ENCODE peak calls at places on chromosomes 4 and X, in nine cellular contexts. U is astrocyte, P is WTC11, V is astrocyte of the spinal cord, K is ovary, G is fibroblast of lung, Y is psoas muscle, S is mucosa of descending colon, Z is dorsolateral prefrontal cortex. C is an unnamed sample.

GRCh38 chr4:93199492-93199891 is 629.1 kb upstream of the ATOH1 start:
- DNase-seq in U (peak; percentile 8), P (peak; percentile 23), V (peak; percentile 61), K (no peak), G (peak; percentile 65), Y (no peak), S (no peak), Z (no peak), C (no peak)

GRCh38 chrX:151177141-151178027 is 1.0 kb downstream of the GPR50 start:
- DNase-seq in U (no peak), P (peak; percentile 54), V (no peak), K (no peak), G (no peak), Y (no peak), S (no peak), Z (no peak), C (peak; percentile 84)

GRCh38 chrX:39242187-39242586 is 440.9 kb downstream of the MID1IP1 start:
- DNase-seq in U (peak; percentile 1), P (peak; percentile 11), V (no peak), K (no peak), G (peak; percentile 6), Y (no peak), S (peak; percentile 71), Z (no peak), C (no peak)

GRCh38 chrX:22662776-22663175 is 337.0 kb upstream of the DDX53 start:
- DNase-seq in U (no peak), P (no peak), V (no peak), K (no peak), G (no peak), Y (no peak), S (no peak), Z (no peak), C (no peak)

GRCh38 chr4:146900295-146900694 is 45.4 kb downstream of the TTC29 start:
- DNase-seq in U (no peak), P (no peak), V (no peak), K (no peak), G (no peak), Y (no peak), S (no peak), Z (no peak), C (no peak)

GRCh38 chr4:37970702-37971101 is 10.5 kb downstream of the PTTG2 start:
- DNase-seq in U (peak; percentile 66), P (peak; percentile 38), V (peak; percentile 37), K (no peak), G (peak; percentile 21), Y (peak; percentile 81), S (peak; percentile 85), Z (no peak), C (no peak)

GRCh38 chr4:17817027-17817426 is 6.2 kb downstream of the NCAPG start:
- DNase-seq in U (peak; percentile 62), P (no peak), V (peak; percentile 81), K (no peak), G (peak; percentile 87), Y (no peak), S (peak; percentile 12), Z (no peak), C (no peak)

GRCh38 chrX:132120913-132121312 is 6.9 kb downstream of the FRMD7 start:
- DNase-seq in U (no peak), P (no peak), V (no peak), K (no peak), G (no peak), Y (no peak), S (no peak), Z (no peak), C (no peak)

GRCh38 chrX:154096140-154097002 is 1.1 kb downstream of the MECP2 start:
- DNase-seq in U (peak; percentile 45), P (no peak), V (peak; percentile 25), K (peak; percentile 28), G (peak; percentile 13), Y (peak; percentile 19), S (peak; percentile 19), Z (peak; percentile 5), C (no peak)

GRCh38 chrX:23901065-23901464 is 6.7 kb downstream of the APOO start:
- DNase-seq in U (peak; percentile 84), P (no peak), V (peak; percentile 69), K (no peak), G (peak; percentile 46), Y (no peak), S (no peak), Z (no peak), C (no peak)

GRCh38 chr4:76740192-76740591 is 157.8 kb downstream of the SOWAHB start:
- DNase-seq in U (no peak), P (no peak), V (no peak), K (no peak), G (no peak), Y (no peak), S (no peak), Z (no peak), C (no peak)

GRCh38 chr4:1593881-1594345 is 90.2 kb downstream of the FAM53A start:
- DNase-seq in U (no peak), P (no peak), V (no peak), K (no peak), G (no peak), Y (no peak), S (no peak), Z (no peak), C (no peak)

GRCh38 chr4:178306565-178306964 is 864.3 kb upstream of the AGA start:
- DNase-seq in U (peak; percentile 40), P (no peak), V (peak; percentile 30), K (no peak), G (peak; percentile 73), Y (no peak), S (no peak), Z (no peak), C (no peak)

GRCh38 chr4:97123573-97123972 is 1019.7 kb downstream of the STPG2 start:
- DNase-seq in U (no peak), P (no peak), V (no peak), K (no peak), G (no peak), Y (no peak), S (no peak), Z (no peak), C (no peak)

GRCh38 chrX:134670241-134670811 is 12.1 kb upstream of the PLAC1 start:
- DNase-seq in U (peak; percentile 89), P (no peak), V (peak; percentile 79), K (no peak), G (peak; percentile 66), Y (peak; percentile 12), S (no peak), Z (no peak), C (no peak)

GRCh38 chrX:10795721-10796120 is 175.3 kb upstream of the MID1 start:
- DNase-seq in U (peak; percentile 6), P (no peak), V (no peak), K (no peak), G (no peak), Y (no peak), S (peak; percentile 1), Z (no peak), C (no peak)

GRCh38 chrX:13906103-13906502 is 89.2 kb upstream of the GPM6B start:
- DNase-seq in U (no peak), P (no peak), V (no peak), K (no peak), G (peak; percentile 39), Y (no peak), S (no peak), Z (peak; percentile 42), C (no peak)

GRCh38 chrX:64204252-64204651 is 1.3 kb downstream of the AMER1 start:
- DNase-seq in U (no peak), P (peak; percentile 10), V (peak; percentile 1), K (peak; percentile 52), G (peak; percentile 8), Y (peak; percentile 32), S (peak; percentile 8), Z (peak; percentile 11), C (no peak)

GRCh38 chrX:138034136-138034535 is 468.2 kb downstream of the ZIC3 start:
- DNase-seq in U (no peak), P (no peak), V (peak; percentile 4), K (no peak), G (no peak), Y (no peak), S (no peak), Z (no peak), C (no peak)
- TF ChIP-seq CTCF in U (no peak), P (no peak), V (peak; percentile 11), K (no peak), G (no peak), Y (no peak), S (no peak), Z (no peak), C (no peak)

DNA sequence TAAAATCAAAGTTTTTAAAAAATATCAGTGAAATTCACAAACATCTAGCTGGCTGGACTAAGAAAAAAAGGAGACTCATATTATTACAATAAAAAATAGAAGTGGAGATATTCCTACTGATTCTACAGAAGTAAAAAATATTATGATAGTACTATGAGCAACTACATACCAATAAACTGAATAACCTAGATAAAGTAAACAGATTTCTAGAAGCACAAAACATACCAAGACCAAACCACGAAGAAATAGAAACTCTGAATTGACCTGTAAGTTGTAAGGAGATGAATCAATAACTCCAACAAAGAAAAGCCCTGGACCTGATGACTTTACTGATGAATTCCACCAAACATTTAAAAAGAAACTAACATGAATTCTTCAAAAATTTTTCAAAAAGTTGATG is 867.3 kb downstream of the PCDH18 start:
- DNase-seq in U (no peak), P (no peak), V (peak; percentile 16), K (no peak), G (peak; percentile 14), Y (no peak), S (no peak), Z (no peak), C (no peak)
- TF ChIP-seq CTCF in U (no peak), P (no peak), V (no peak), K (no peak), G (no peak), Y (no peak), S (no peak), Z (no peak), C (no peak)

GRCh38 chr4:103892616-103893015 is 172.8 kb upstream of the TACR3 start:
- DNase-seq in U (peak; percentile 0), P (no peak), V (no peak), K (no peak), G (no peak), Y (no peak), S (no peak), Z (no peak), C (no peak)

DNA sequence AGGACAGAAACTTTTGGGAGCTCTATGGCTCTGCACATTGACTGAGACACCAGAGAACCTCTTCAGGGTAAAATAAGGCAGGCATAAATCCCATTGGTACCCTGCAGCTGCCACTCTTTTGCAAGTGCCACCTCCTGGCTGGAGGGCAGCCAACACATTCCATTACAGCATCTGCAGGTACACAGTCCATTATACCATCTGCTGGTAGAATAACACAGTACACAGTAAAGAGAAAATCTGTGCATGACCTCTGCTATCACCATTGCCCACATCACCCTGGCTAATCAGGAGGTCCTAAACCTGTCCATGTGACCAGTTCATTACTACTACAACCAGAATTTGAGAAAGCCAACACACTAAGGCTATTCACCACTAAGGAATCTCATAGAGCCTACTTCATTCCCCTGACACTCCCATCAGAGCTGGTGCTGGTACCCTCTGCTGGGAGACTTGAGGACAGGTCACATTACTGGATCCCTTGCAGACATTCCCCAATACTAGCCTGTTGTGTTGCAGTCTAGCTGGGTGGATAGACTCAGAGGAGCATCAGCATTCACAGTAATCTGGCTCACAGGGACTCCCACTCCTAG is 176.2 kb upstream of the TACR3 start:
- DNase-seq in U (no peak), P (no peak), V (no peak), K (no peak), G (no peak), Y (no peak), S (no peak), Z (no peak), C (no peak)
- TF ChIP-seq CTCF in U (no peak), P (no peak), V (no peak), K (no peak), G (no peak), Y (no peak), S (no peak), Z (no peak), C (no peak)

GRCh38 chr4:140158234-140159030 is 4.4 kb upstream of the MAML3 start:
- DNase-seq in U (peak; percentile 31), P (no peak), V (peak; percentile 76), K (no peak), G (peak; percentile 90), Y (no peak), S (peak; percentile 79), Z (no peak), C (no peak)
- TF ChIP-seq CTCF in U (no peak), P (no peak), V (no peak), K (no peak), G (no peak), Y (no peak), S (no peak), Z (no peak), C (no peak)